ENCODE peak calls at places on chromosomes 16 and 17, in five cellular contexts. H is skeletal muscle cell, Q is endothelial cell, F is neural crest cell, V is mesothelial cell of epicardium. B is an unnamed sample.
A peak's percentile ranks its signal among the peaks of the same experiment; 100 is the strongest.

GRCh38 chr16:72203401-72203800 is 31.4 kb upstream of the PMFBP1 start:
- DNase-seq in H (no peak), Q (no peak), F (no peak), V (no peak), B (no peak)

GRCh38 chr17:71842991-71843390 is 277.8 kb upstream of the SOX9 start:
- DNase-seq in H (no peak), Q (no peak), F (no peak), V (no peak), B (no peak)

GRCh38 chr16:68345351-68345810 is 34.6 kb downstream of the PRMT7 start:
- DNase-seq in H (no peak), Q (no peak), F (no peak), V (no peak), B (no peak)

GRCh38 chr17:18235743-18236256 is 10.4 kb downstream of the LLGL1 start:
- DNase-seq in H (peak; percentile 51), Q (no peak), F (no peak), V (no peak), B (no peak)

GRCh38 chr17:30232822-30233427 is 2.6 kb downstream of the SLC6A4 start:
- DNase-seq in H (no peak), Q (no peak), F (no peak), V (no peak), B (no peak)

GRCh38 chr17:9370464-9370863 is 205.2 kb downstream of the STX8 start:
- DNase-seq in H (no peak), Q (no peak), F (no peak), V (no peak), B (no peak)

GRCh38 chr16:24045641-24046040 is 209.9 kb downstream of the PRKCB start:
- DNase-seq in H (no peak), Q (peak; percentile 47), F (peak; percentile 19), V (peak; percentile 57), B (peak; percentile 72)

GRCh38 chr16:23069844-23070243 is 79.4 kb downstream of the USP31 start:
- DNase-seq in H (no peak), Q (no peak), F (no peak), V (no peak), B (no peak)

GRCh38 chr17:75507712-75508111 is 7.6 kb downstream of the CASKIN2 start:
- DNase-seq in H (no peak), Q (no peak), F (no peak), V (no peak), B (no peak)

GRCh38 chr16:12901597-12902436 is at the start of gene SHISA9:
- DNase-seq in H (no peak), Q (peak; percentile 34), F (peak; percentile 3), V (peak; percentile 43), B (no peak)

GRCh38 chr16:3180445-3180878 is 7.5 kb upstream of the OR1F1 start:
- DNase-seq in H (no peak), Q (no peak), F (no peak), V (no peak), B (no peak)

GRCh38 chr17:67959510-67959909 is 36.8 kb downstream of the C17orf58 start:
- DNase-seq in H (no peak), Q (no peak), F (no peak), V (no peak), B (no peak)

GRCh38 chr17:77521076-77521475 is 380.3 kb downstream of the SEC14L1 start:
- DNase-seq in H (no peak), Q (no peak), F (no peak), V (no peak), B (no peak)

GRCh38 chr16:89720520-89720858 is 209 bp downstream of the VPS9D1 start:
- DNase-seq in H (no peak), Q (peak; percentile 55), F (no peak), V (peak; percentile 68), B (no peak)

GRCh38 chr17:79519601-79520000 is 91.2 kb downstream of the RBFOX3 start:
- DNase-seq in H (no peak), Q (no peak), F (no peak), V (no peak), B (no peak)

GRCh38 chr16:17519041-17519440 is 48.3 kb upstream of the XYLT1 start:
- DNase-seq in H (peak; percentile 38), Q (no peak), F (no peak), V (no peak), B (no peak)

GRCh38 chr17:17425591-17425990 is 51.2 kb upstream of the MED9 start:
- DNase-seq in H (no peak), Q (no peak), F (no peak), V (no peak), B (no peak)

GRCh38 chr16:85369741-85370528 is 243.2 kb upstream of the GSE1 start:
- DNase-seq in H (no peak), Q (peak; percentile 84), F (peak; percentile 76), V (peak; percentile 77), B (peak; percentile 61)

GRCh38 chr17:28567604-28568003 is 3.7 kb downstream of the PIGS start:
- DNase-seq in H (no peak), Q (no peak), F (no peak), V (no peak), B (no peak)

B was measured in SK-N-DZ.